ENCODE peak calls at places on chromosome 3, in eight cellular contexts. X is CD4-positive, alpha-beta memory T cell; H is CD8-positive, alpha-beta T cell; Z is right cardiac atrium; E is effector memory CD4-positive, alpha-beta T cell; Y is psoas muscle; O is prostate gland; A is upper lobe of left lung. J is an unnamed sample.

GRCh38 chr3:41267975-41268640 is 68.8 kb downstream of the CTNNB1 start:
- DNase-seq in X (no peak), H (no peak), Z (no peak), E (no peak), Y (no peak), O (no peak), A (no peak), J (no peak)

GRCh38 chr3:65006300-65006739 is 318.5 kb upstream of the ADAMTS9 start:
- DNase-seq in X (no peak), H (no peak), Z (no peak), E (no peak), Y (no peak), O (no peak), A (no peak), J (no peak)

GRCh38 chr3:106423321-106424225 is 554.8 kb upstream of the CBLB start:
- DNase-seq in X (no peak), H (no peak), Z (no peak), E (no peak), Y (no peak), O (no peak), A (no peak), J (no peak)

GRCh38 chr3:139674585-139675260 is 3.0 kb downstream of the NMNAT3 start:
- DNase-seq in X (no peak), H (no peak), Z (no peak), E (no peak), Y (no peak), O (no peak), A (no peak), J (no peak)

GRCh38 chr3:36784012-36784763 is 19.8 kb upstream of the DCLK3 start:
- DNase-seq in X (no peak), H (no peak), Z (no peak), E (no peak), Y (no peak), O (no peak), A (no peak), J (no peak)

GRCh38 chr3:55486101-55486856 is 827 bp downstream of the WNT5A start:
- DNase-seq in X (no peak), H (no peak), Z (peak; percentile 75), E (no peak), Y (peak; percentile 89), O (no peak), A (peak; percentile 93), J (peak; percentile 69)

GRCh38 chr3:187968883-187969580 is 184.9 kb upstream of the LPP start:
- DNase-seq in X (no peak), H (no peak), Z (no peak), E (no peak), Y (no peak), O (no peak), A (no peak), J (no peak)

GRCh38 chr3:101812895-101813294 is 33.9 kb downstream of the NXPE3 start:
- DNase-seq in X (no peak), H (no peak), Z (no peak), E (no peak), Y (no peak), O (no peak), A (no peak), J (no peak)

GRCh38 chr3:117863146-117863545 is 1153.6 kb downstream of the TUSC7 start:
- DNase-seq in X (no peak), H (no peak), Z (no peak), E (no peak), Y (no peak), O (no peak), A (no peak), J (no peak)

GRCh38 chr3:108489776-108490175 is 20.6 kb downstream of the MYH15 start:
- DNase-seq in X (peak; percentile 61), H (peak; percentile 16), Z (no peak), E (no peak), Y (no peak), O (peak; percentile 33), A (no peak), J (no peak)

GRCh38 chr3:130084581-130084980 is 3.0 kb downstream of the ALG1L2 start:
- DNase-seq in X (no peak), H (no peak), Z (no peak), E (no peak), Y (no peak), O (no peak), A (no peak), J (no peak)

GRCh38 chr3:59551834-59552233 is 502.0 kb upstream of the CFAP20DC start:
- DNase-seq in X (no peak), H (no peak), Z (no peak), E (no peak), Y (no peak), O (no peak), A (no peak), J (no peak)
- H3K27ac ChIP-seq in X (no peak overlapping the region), H (no peak overlapping the region), Z (no peak overlapping the region), E (no peak overlapping the region), Y (no peak overlapping the region), O (no peak overlapping the region), A (no peak overlapping the region), J (no peak overlapping the region)

GRCh38 chr3:178618907-178619306 is 82.7 kb downstream of the KCNMB2 start:
- DNase-seq in X (no peak), H (no peak), Z (no peak), E (no peak), Y (no peak), O (no peak), A (no peak), J (no peak)
- H3K27ac ChIP-seq in X (no peak overlapping the region), H (no peak overlapping the region), Z (no peak overlapping the region), E (no peak overlapping the region), Y (no peak overlapping the region), O (no peak overlapping the region), A (no peak overlapping the region), J (no peak overlapping the region)

GRCh38 chr3:11632966-11633365 is 10.7 kb downstream of the VGLL4 start:
- DNase-seq in X (no peak), H (no peak), Z (no peak), E (no peak), Y (no peak), O (no peak), A (no peak), J (no peak)
- H3K27ac ChIP-seq in X (no peak overlapping the region), H (no peak overlapping the region), Z (peak overlapping the region; percentile 35), E (no peak overlapping the region), Y (peak overlapping the region; percentile 70), O (peak overlapping the region; percentile 47), A (peak overlapping the region; percentile 71), J (peak overlapping the region; percentile 76)

GRCh38 chr3:111715911-111716523 is 120.9 kb upstream of the ZBED2 start:
- DNase-seq in X (peak; percentile 42), H (no peak), Z (peak; percentile 45), E (no peak), Y (no peak), O (peak; percentile 55), A (no peak), J (peak; percentile 49)
- H3K27ac ChIP-seq in X (no peak overlapping the region), H (no peak overlapping the region), Z (no peak overlapping the region), E (no peak overlapping the region), Y (no peak overlapping the region), O (no peak overlapping the region), A (no peak overlapping the region), J (no peak overlapping the region)

GRCh38 chr3:58163234-58163633 is 47.5 kb downstream of the DNASE1L3 start:
- DNase-seq in X (no peak), H (no peak), Z (peak; percentile 53), E (no peak), Y (no peak), O (no peak), A (no peak), J (no peak)
- H3K27ac ChIP-seq in X (no peak overlapping the region), H (no peak overlapping the region), Z (peak overlapping the region; percentile 21), E (no peak overlapping the region), Y (no peak overlapping the region), O (peak overlapping the region; percentile 84), A (no peak overlapping the region), J (peak overlapping the region; percentile 87)